ENCODE peak calls at places on chromosome 19, in five cellular contexts. C, T, S, Z and K are unnamed samples.

GRCh38 chr19:1690570-1691307 is 38.3 kb upstream of the TCF3 start:
- DNase-seq in C (peak), T (peak), S (peak), Z (no peak), K (no peak)

GRCh38 chr19:42540071-42540553 is 11.8 kb upstream of the CEACAM1 start:
- DNase-seq in C (no peak), T (no peak), S (no peak), Z (no peak), K (no peak)

GRCh38 chr19:49150944-49151243 is 4.3 kb downstream of the HRC start:
- DNase-seq in C (no peak), T (no peak), S (no peak), Z (no peak), K (no peak)

GRCh38 chr19:50933640-50934039 is 19.2 kb downstream of the KLK5 start:
- DNase-seq in C (no peak), T (no peak), S (peak), Z (no peak), K (no peak)

GRCh38 chr19:48881741-48882657 is 9.8 kb downstream of the PPP1R15A start:
- DNase-seq in C (no peak), T (no peak), S (no peak), Z (no peak), K (no peak)

GRCh38 chr19:46134527-46134926 is 10.0 kb upstream of the IGFL3 start:
- DNase-seq in C (no peak), T (no peak), S (no peak), Z (no peak), K (no peak)

GRCh38 chr19:7852851-7853759 is 21.1 kb downstream of the PRR36 start:
- DNase-seq in C (peak), T (peak), S (peak), Z (peak), K (peak)

GRCh38 chr19:48250290-48251025 is 5.3 kb downstream of the CARD8 start:
- DNase-seq in C (no peak), T (no peak), S (no peak), Z (no peak), K (no peak)

GRCh38 chr19:35995655-35995993 is 636 bp downstream of the SDHAF1 start:
- DNase-seq in C (peak), T (peak), S (peak), Z (no peak), K (peak)

GRCh38 chr19:48308695-48309586 is 16.4 kb upstream of the EMP3 start:
- DNase-seq in C (no peak), T (no peak), S (no peak), Z (no peak), K (no peak)

GRCh38 chr19:43789029-43789428 is 8.3 kb upstream of the KCNN4 start:
- DNase-seq in C (no peak), T (no peak), S (peak), Z (no peak), K (peak)

GRCh38 chr19:39731685-39732084 is 6.1 kb downstream of the CLC start:
- DNase-seq in C (no peak), T (no peak), S (no peak), Z (no peak), K (no peak)

GRCh38 chr19:18603255-18603957 is 3.2 kb downstream of the CRLF1 start:
- DNase-seq in C (no peak), T (peak), S (no peak), Z (no peak), K (peak)

GRCh38 chr19:41366089-41366488 is 2.1 kb upstream of the B9D2 start:
- DNase-seq in C (no peak), T (no peak), S (no peak), Z (no peak), K (no peak)

GRCh38 chr19:43353606-43354304 is at the start of gene CD177:
- DNase-seq in C (no peak), T (no peak), S (no peak), Z (no peak), K (no peak)

GRCh38 chr19:13207237-13208130 is 57.3 kb downstream of the IER2 start:
- DNase-seq in C (no peak), T (peak), S (no peak), Z (no peak), K (no peak)

GRCh38 chr19:31659897-31660210 is 310.6 kb upstream of the TSHZ3 start:
- DNase-seq in C (no peak), T (no peak), S (peak), Z (no peak), K (no peak)